ENCODE peak calls at places on chromosomes 6 and 20, in four cellular contexts. Z is iris pigment epithelial cell, R is T-cell, G is H7. V is an unnamed sample.

GRCh38 chr6:46053034-46053933 is 37.6 kb upstream of the CLIC5 start:
- DNase-seq in Z (peak), R (no peak), G (no peak), V (no peak)

GRCh38 chr6:42512498-42513042 is 51.3 kb upstream of the UBR2 start:
- DNase-seq in Z (no peak), R (no peak), G (peak), V (no peak)

GRCh38 chr6:115514656-115515055 is 546.0 kb downstream of the FRK start:
- DNase-seq in Z (no peak), R (no peak), G (no peak), V (no peak)

GRCh38 chr6:170221052-170221752 is 69.7 kb downstream of the DLL1 start:
- DNase-seq in Z (no peak), R (no peak), G (peak), V (peak)

GRCh38 chr20:34552569-34552968 is 5.9 kb upstream of the MAP1LC3A start:
- DNase-seq in Z (no peak), R (no peak), G (peak), V (no peak)

GRCh38 chr20:10855778-10856177 is 182.0 kb upstream of the JAG1 start:
- DNase-seq in Z (no peak), R (no peak), G (no peak), V (no peak)

GRCh38 chr6:107271208-107271790 is 156.0 kb upstream of the BEND3 start:
- DNase-seq in Z (no peak), R (no peak), G (no peak), V (no peak)

GRCh38 chr20:59735486-59735885 is 131.1 kb downstream of the PHACTR3 start:
- DNase-seq in Z (no peak), R (no peak), G (no peak), V (peak)

GRCh38 chr20:32155017-32155965 is 45.8 kb downstream of the TM9SF4 start:
- DNase-seq in Z (peak), R (peak), G (peak), V (peak)

GRCh38 chr20:34704177-34705007 is at the start of gene TP53INP2:
- DNase-seq in Z (peak), R (peak), G (peak), V (peak)

GRCh38 chr6:129281173-129281796 is 398.3 kb downstream of the LAMA2 start:
- DNase-seq in Z (no peak), R (no peak), G (no peak), V (no peak)

GRCh38 chr6:53794073-53794719 is 609 bp upstream of the LRRC1 start:
- DNase-seq in Z (peak), R (peak), G (peak), V (peak)

GRCh38 chr20:4007383-4008025 is 7.9 kb downstream of the RNF24 start:
- DNase-seq in Z (no peak), R (no peak), G (no peak), V (no peak)

GRCh38 chr6:114101255-114101654 is 130.3 kb upstream of the HDAC2 start:
- DNase-seq in Z (no peak), R (no peak), G (no peak), V (no peak)

GRCh38 chr6:33251390-33252012 is 20.2 kb downstream of the VPS52 start:
- DNase-seq in Z (peak), R (no peak), G (no peak), V (no peak)